ENCODE peak calls at places on chromosome 1, in ten cellular contexts. One of them, this sample, is unnamed.
A peak's percentile ranks its signal among the peaks of the same experiment; 100 is the strongest.

GRCh38 chr1:234921266-234922062 is 207.2 kb downstream of the TOMM20 start:
- DNase-seq in cardiac muscle cell: no peak
- DNase-seq in CD8-positive, alpha-beta memory T cell: no peak
- DNase-seq in endothelial cell of umbilical vein: peak; percentile 78
- DNase-seq in thoracic aorta: no peak
- DNase-seq in mucosa of descending colon: no peak
- DNase-seq in sigmoid colon: peak; percentile 17
- DNase-seq in GM23338: no peak
- DNase-seq in left lung: no peak
- DNase-seq in pancreas: peak; percentile 78
- DNase-seq in this sample: peak; percentile 37

GRCh38 chr1:147622731-147623130 is 47.6 kb downstream of the ACP6 start:
- DNase-seq in cardiac muscle cell: no peak
- DNase-seq in CD8-positive, alpha-beta memory T cell: no peak
- DNase-seq in endothelial cell of umbilical vein: no peak
- DNase-seq in thoracic aorta: no peak
- DNase-seq in mucosa of descending colon: no peak
- DNase-seq in sigmoid colon: no peak
- DNase-seq in GM23338: no peak
- DNase-seq in left lung: no peak
- DNase-seq in pancreas: no peak
- DNase-seq in this sample: no peak

GRCh38 chr1:30809514-30810263 is 52.1 kb upstream of the LAPTM5 start:
- DNase-seq in cardiac muscle cell: peak; percentile 85
- DNase-seq in CD8-positive, alpha-beta memory T cell: no peak
- DNase-seq in endothelial cell of umbilical vein: peak; percentile 52
- DNase-seq in thoracic aorta: no peak
- DNase-seq in mucosa of descending colon: no peak
- DNase-seq in sigmoid colon: no peak
- DNase-seq in GM23338: no peak
- DNase-seq in left lung: no peak
- DNase-seq in pancreas: no peak
- DNase-seq in this sample: no peak

GRCh38 chr1:157442065-157442464 is 110.2 kb downstream of the FCRL5 start:
- DNase-seq in cardiac muscle cell: no peak
- DNase-seq in CD8-positive, alpha-beta memory T cell: no peak
- DNase-seq in endothelial cell of umbilical vein: no peak
- DNase-seq in thoracic aorta: no peak
- DNase-seq in mucosa of descending colon: no peak
- DNase-seq in sigmoid colon: no peak
- DNase-seq in GM23338: no peak
- DNase-seq in left lung: no peak
- DNase-seq in pancreas: no peak
- DNase-seq in this sample: no peak

GRCh38 chr1:34371829-34372532 is 195.3 kb downstream of the C1orf94 start:
- DNase-seq in cardiac muscle cell: no peak
- DNase-seq in CD8-positive, alpha-beta memory T cell: no peak
- DNase-seq in endothelial cell of umbilical vein: no peak
- DNase-seq in thoracic aorta: no peak
- DNase-seq in mucosa of descending colon: no peak
- DNase-seq in sigmoid colon: no peak
- DNase-seq in GM23338: peak; percentile 9
- DNase-seq in left lung: no peak
- DNase-seq in pancreas: no peak
- DNase-seq in this sample: no peak

GRCh38 chr1:204017032-204017431 is 55.9 kb upstream of the SOX13 start:
- DNase-seq in cardiac muscle cell: no peak
- DNase-seq in CD8-positive, alpha-beta memory T cell: no peak
- DNase-seq in endothelial cell of umbilical vein: no peak
- DNase-seq in thoracic aorta: no peak
- DNase-seq in mucosa of descending colon: no peak
- DNase-seq in sigmoid colon: no peak
- DNase-seq in GM23338: no peak
- DNase-seq in left lung: no peak
- DNase-seq in pancreas: no peak
- DNase-seq in this sample: no peak

GRCh38 chr1:157085416-157085815 is 14.2 kb downstream of the ETV3L start:
- DNase-seq in cardiac muscle cell: no peak
- DNase-seq in CD8-positive, alpha-beta memory T cell: no peak
- DNase-seq in endothelial cell of umbilical vein: no peak
- DNase-seq in thoracic aorta: no peak
- DNase-seq in mucosa of descending colon: no peak
- DNase-seq in sigmoid colon: no peak
- DNase-seq in GM23338: no peak
- DNase-seq in left lung: no peak
- DNase-seq in pancreas: no peak
- DNase-seq in this sample: no peak

GRCh38 chr1:89451011-89451410 is 73.6 kb upstream of the LRRC8B start:
- DNase-seq in cardiac muscle cell: no peak
- DNase-seq in CD8-positive, alpha-beta memory T cell: no peak
- DNase-seq in endothelial cell of umbilical vein: no peak
- DNase-seq in thoracic aorta: no peak
- DNase-seq in mucosa of descending colon: no peak
- DNase-seq in sigmoid colon: no peak
- DNase-seq in GM23338: no peak
- DNase-seq in left lung: no peak
- DNase-seq in pancreas: no peak
- DNase-seq in this sample: no peak

GRCh38 chr1:35932941-35933340 is 2.0 kb downstream of the AGO3 start:
- DNase-seq in cardiac muscle cell: no peak
- DNase-seq in CD8-positive, alpha-beta memory T cell: no peak
- DNase-seq in endothelial cell of umbilical vein: no peak
- DNase-seq in thoracic aorta: no peak
- DNase-seq in mucosa of descending colon: no peak
- DNase-seq in sigmoid colon: no peak
- DNase-seq in GM23338: no peak
- DNase-seq in left lung: no peak
- DNase-seq in pancreas: no peak
- DNase-seq in this sample: no peak

GRCh38 chr1:35931424-35932157 is 686 bp downstream of the AGO3 start:
- DNase-seq in cardiac muscle cell: peak; percentile 45
- DNase-seq in CD8-positive, alpha-beta memory T cell: no peak
- DNase-seq in endothelial cell of umbilical vein: peak; percentile 51
- DNase-seq in thoracic aorta: no peak
- DNase-seq in mucosa of descending colon: peak; percentile 56
- DNase-seq in sigmoid colon: no peak
- DNase-seq in GM23338: no peak
- DNase-seq in left lung: no peak
- DNase-seq in pancreas: no peak
- DNase-seq in this sample: no peak

GRCh38 chr1:35930593-35931423 is at the start of gene AGO3:
- DNase-seq in cardiac muscle cell: peak; percentile 89
- DNase-seq in CD8-positive, alpha-beta memory T cell: peak; percentile 83
- DNase-seq in endothelial cell of umbilical vein: peak; percentile 74
- DNase-seq in thoracic aorta: peak; percentile 31
- DNase-seq in mucosa of descending colon: peak; percentile 82
- DNase-seq in sigmoid colon: peak; percentile 92
- DNase-seq in GM23338: peak; percentile 93
- DNase-seq in left lung: peak; percentile 97
- DNase-seq in pancreas: peak; percentile 93
- DNase-seq in this sample: peak; percentile 77

GRCh38 chr1:35929730-35930592 is 944 bp upstream of the AGO3 start:
- DNase-seq in cardiac muscle cell: peak; percentile 58
- DNase-seq in CD8-positive, alpha-beta memory T cell: peak; percentile 29
- DNase-seq in endothelial cell of umbilical vein: no peak
- DNase-seq in thoracic aorta: no peak
- DNase-seq in mucosa of descending colon: peak; percentile 62
- DNase-seq in sigmoid colon: peak; percentile 83
- DNase-seq in GM23338: peak; percentile 84
- DNase-seq in left lung: no peak
- DNase-seq in pancreas: no peak
- DNase-seq in this sample: peak; percentile 68

DNA sequence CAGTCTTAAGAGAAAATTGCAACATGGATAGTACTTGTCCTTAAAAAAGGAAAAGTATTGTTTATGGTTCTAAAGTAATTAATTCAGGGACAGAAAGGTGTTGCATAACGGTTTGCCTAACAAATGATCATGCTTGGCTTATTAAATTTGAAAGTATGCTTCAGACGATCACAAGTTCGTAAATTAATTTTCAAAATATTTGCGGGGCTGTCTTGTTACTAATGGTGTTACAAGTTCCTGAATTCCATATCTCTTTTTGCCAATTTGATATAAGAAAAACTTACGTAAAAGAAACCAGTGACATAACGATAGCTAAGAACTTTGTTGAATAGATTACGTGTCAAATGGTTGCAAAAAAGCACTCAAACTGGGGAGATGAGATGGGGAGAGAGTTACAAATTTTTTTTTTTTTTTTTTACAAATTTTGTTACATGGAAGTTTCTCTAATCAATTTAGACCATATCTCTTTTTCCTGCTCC is 1.3 kb downstream of the AGO3 start:
- DNase-seq in cardiac muscle cell: no peak
- DNase-seq in CD8-positive, alpha-beta memory T cell: no peak
- DNase-seq in endothelial cell of umbilical vein: no peak
- DNase-seq in thoracic aorta: no peak
- DNase-seq in mucosa of descending colon: no peak
- DNase-seq in sigmoid colon: no peak
- DNase-seq in GM23338: no peak
- DNase-seq in left lung: no peak
- DNase-seq in pancreas: no peak
- DNase-seq in this sample: no peak
- H3K4me1 ChIP-seq in cardiac muscle cell: peaks cover 23% of the 10 kb centered on the region
- H3K4me1 ChIP-seq in CD8-positive, alpha-beta memory T cell: peaks cover 28% of the 10 kb centered on the region
- H3K4me1 ChIP-seq in endothelial cell of umbilical vein: peaks cover 16% of the 10 kb centered on the region
- H3K4me1 ChIP-seq in thoracic aorta: peaks cover 32% of the 10 kb centered on the region
- H3K4me1 ChIP-seq in mucosa of descending colon: peaks cover 14% of the 10 kb centered on the region
- H3K4me1 ChIP-seq in sigmoid colon: peaks cover 20% of the 10 kb centered on the region
- H3K4me1 ChIP-seq in GM23338: peaks cover 35% of the 10 kb centered on the region
- H3K4me1 ChIP-seq in left lung: peaks cover 60% of the 10 kb centered on the region
- H3K4me1 ChIP-seq in pancreas: peaks cover 17% of the 10 kb centered on the region
- H3K4me1 ChIP-seq in this sample: no peaks in the 10 kb centered on the region

DNA sequence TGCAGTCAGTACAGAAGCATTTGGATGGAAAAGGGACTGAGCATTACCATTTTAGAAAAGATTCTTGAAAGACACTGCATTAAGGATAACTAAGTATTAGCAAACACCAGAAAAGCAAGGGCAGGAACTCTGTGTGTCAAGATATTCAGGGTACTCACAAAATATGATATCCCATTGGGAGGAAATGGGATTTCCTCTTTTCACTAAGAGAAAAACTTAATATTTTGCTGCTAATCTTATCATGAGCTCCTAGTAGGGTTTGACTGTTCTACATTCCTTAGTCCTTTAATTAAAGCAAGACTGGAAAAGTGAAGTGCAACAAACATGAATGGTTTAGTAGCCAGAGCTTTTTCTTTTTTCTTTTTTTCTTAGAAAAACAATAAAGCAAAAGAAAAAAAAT is 305.9 kb upstream of the ADGRL4 start:
- DNase-seq in cardiac muscle cell: no peak
- DNase-seq in CD8-positive, alpha-beta memory T cell: no peak
- DNase-seq in endothelial cell of umbilical vein: no peak
- DNase-seq in thoracic aorta: no peak
- DNase-seq in mucosa of descending colon: no peak
- DNase-seq in sigmoid colon: no peak
- DNase-seq in GM23338: no peak
- DNase-seq in left lung: no peak
- DNase-seq in pancreas: no peak
- DNase-seq in this sample: no peak
- H3K4me1 ChIP-seq in cardiac muscle cell: no peaks in the 10 kb centered on the region
- H3K4me1 ChIP-seq in CD8-positive, alpha-beta memory T cell: no peaks in the 10 kb centered on the region
- H3K4me1 ChIP-seq in endothelial cell of umbilical vein: no peaks in the 10 kb centered on the region
- H3K4me1 ChIP-seq in thoracic aorta: no peaks in the 10 kb centered on the region
- H3K4me1 ChIP-seq in mucosa of descending colon: no peaks in the 10 kb centered on the region
- H3K4me1 ChIP-seq in sigmoid colon: no peaks in the 10 kb centered on the region
- H3K4me1 ChIP-seq in GM23338: no peaks in the 10 kb centered on the region
- H3K4me1 ChIP-seq in left lung: no peaks in the 10 kb centered on the region
- H3K4me1 ChIP-seq in pancreas: no peaks in the 10 kb centered on the region
- H3K4me1 ChIP-seq in this sample: no peaks in the 10 kb centered on the region

GRCh38 chr1:19433610-19433999 is 51.7 kb downstream of the CAPZB start:
- DNase-seq in cardiac muscle cell: no peak
- DNase-seq in CD8-positive, alpha-beta memory T cell: no peak
- DNase-seq in endothelial cell of umbilical vein: no peak
- DNase-seq in thoracic aorta: no peak
- DNase-seq in mucosa of descending colon: no peak
- DNase-seq in sigmoid colon: no peak
- DNase-seq in GM23338: no peak
- DNase-seq in left lung: no peak
- DNase-seq in pancreas: no peak
- DNase-seq in this sample: no peak

GRCh38 chr1:19432943-19433609 is 52.3 kb downstream of the CAPZB start:
- DNase-seq in cardiac muscle cell: peak; percentile 54
- DNase-seq in CD8-positive, alpha-beta memory T cell: no peak
- DNase-seq in endothelial cell of umbilical vein: no peak
- DNase-seq in thoracic aorta: no peak
- DNase-seq in mucosa of descending colon: no peak
- DNase-seq in sigmoid colon: peak; percentile 80
- DNase-seq in GM23338: no peak
- DNase-seq in left lung: no peak
- DNase-seq in pancreas: no peak
- DNase-seq in this sample: no peak

GRCh38 chr1:19435851-19436465 is 49.4 kb downstream of the CAPZB start:
- DNase-seq in cardiac muscle cell: no peak
- DNase-seq in CD8-positive, alpha-beta memory T cell: no peak
- DNase-seq in endothelial cell of umbilical vein: peak; percentile 37
- DNase-seq in thoracic aorta: no peak
- DNase-seq in mucosa of descending colon: no peak
- DNase-seq in sigmoid colon: peak; percentile 72
- DNase-seq in GM23338: no peak
- DNase-seq in left lung: no peak
- DNase-seq in pancreas: no peak
- DNase-seq in this sample: no peak

GRCh38 chr1:19436716-19437476 is 48.4 kb downstream of the CAPZB start:
- DNase-seq in cardiac muscle cell: no peak
- DNase-seq in CD8-positive, alpha-beta memory T cell: no peak
- DNase-seq in endothelial cell of umbilical vein: peak; percentile 84
- DNase-seq in thoracic aorta: no peak
- DNase-seq in mucosa of descending colon: peak; percentile 85
- DNase-seq in sigmoid colon: peak; percentile 93
- DNase-seq in GM23338: no peak
- DNase-seq in left lung: no peak
- DNase-seq in pancreas: peak; percentile 66
- DNase-seq in this sample: peak; percentile 72

GRCh38 chr1:19435181-19435580 is 50.2 kb downstream of the CAPZB start:
- DNase-seq in cardiac muscle cell: no peak
- DNase-seq in CD8-positive, alpha-beta memory T cell: no peak
- DNase-seq in endothelial cell of umbilical vein: peak; percentile 48
- DNase-seq in thoracic aorta: no peak
- DNase-seq in mucosa of descending colon: no peak
- DNase-seq in sigmoid colon: peak; percentile 79
- DNase-seq in GM23338: no peak
- DNase-seq in left lung: no peak
- DNase-seq in pancreas: no peak
- DNase-seq in this sample: no peak
- H3K4me1 ChIP-seq in cardiac muscle cell: peaks cover 31% of the 10 kb centered on the region
- H3K4me1 ChIP-seq in CD8-positive, alpha-beta memory T cell: peaks cover 84% of the 10 kb centered on the region
- H3K4me1 ChIP-seq in endothelial cell of umbilical vein: peaks cover 44% of the 10 kb centered on the region
- H3K4me1 ChIP-seq in thoracic aorta: peaks cover 90% of the 10 kb centered on the region
- H3K4me1 ChIP-seq in mucosa of descending colon: peaks cover 58% of the 10 kb centered on the region
- H3K4me1 ChIP-seq in sigmoid colon: peaks cover 98% of the 10 kb centered on the region
- H3K4me1 ChIP-seq in GM23338: peaks cover 11% of the 10 kb centered on the region
- H3K4me1 ChIP-seq in left lung: peaks cover 89% of the 10 kb centered on the region
- H3K4me1 ChIP-seq in pancreas: peaks cover 11% of the 10 kb centered on the region
- H3K4me1 ChIP-seq in this sample: peaks cover 53% of the 10 kb centered on the region

GRCh38 chr1:90919190-90919719 is 102.6 kb downstream of the ZNF644 start:
- DNase-seq in cardiac muscle cell: no peak
- DNase-seq in CD8-positive, alpha-beta memory T cell: no peak
- DNase-seq in endothelial cell of umbilical vein: no peak
- DNase-seq in thoracic aorta: no peak
- DNase-seq in mucosa of descending colon: no peak
- DNase-seq in sigmoid colon: no peak
- DNase-seq in GM23338: peak; percentile 33
- DNase-seq in left lung: no peak
- DNase-seq in pancreas: no peak
- DNase-seq in this sample: no peak

GRCh38 chr1:90922996-90923395 is 98.8 kb downstream of the ZNF644 start:
- DNase-seq in cardiac muscle cell: no peak
- DNase-seq in CD8-positive, alpha-beta memory T cell: no peak
- DNase-seq in endothelial cell of umbilical vein: no peak
- DNase-seq in thoracic aorta: no peak
- DNase-seq in mucosa of descending colon: no peak
- DNase-seq in sigmoid colon: no peak
- DNase-seq in GM23338: no peak
- DNase-seq in left lung: no peak
- DNase-seq in pancreas: no peak
- DNase-seq in this sample: no peak

GRCh38 chr1:90919900-90920299 is 101.9 kb downstream of the ZNF644 start:
- DNase-seq in cardiac muscle cell: no peak
- DNase-seq in CD8-positive, alpha-beta memory T cell: no peak
- DNase-seq in endothelial cell of umbilical vein: no peak
- DNase-seq in thoracic aorta: no peak
- DNase-seq in mucosa of descending colon: no peak
- DNase-seq in sigmoid colon: no peak
- DNase-seq in GM23338: no peak
- DNase-seq in left lung: no peak
- DNase-seq in pancreas: no peak
- DNase-seq in this sample: no peak

GRCh38 chr1:90924982-90925381 is 96.9 kb downstream of the ZNF644 start:
- DNase-seq in cardiac muscle cell: peak; percentile 5
- DNase-seq in CD8-positive, alpha-beta memory T cell: no peak
- DNase-seq in endothelial cell of umbilical vein: no peak
- DNase-seq in thoracic aorta: no peak
- DNase-seq in mucosa of descending colon: no peak
- DNase-seq in sigmoid colon: no peak
- DNase-seq in GM23338: peak; percentile 89
- DNase-seq in left lung: no peak
- DNase-seq in pancreas: no peak
- DNase-seq in this sample: no peak

DNA sequence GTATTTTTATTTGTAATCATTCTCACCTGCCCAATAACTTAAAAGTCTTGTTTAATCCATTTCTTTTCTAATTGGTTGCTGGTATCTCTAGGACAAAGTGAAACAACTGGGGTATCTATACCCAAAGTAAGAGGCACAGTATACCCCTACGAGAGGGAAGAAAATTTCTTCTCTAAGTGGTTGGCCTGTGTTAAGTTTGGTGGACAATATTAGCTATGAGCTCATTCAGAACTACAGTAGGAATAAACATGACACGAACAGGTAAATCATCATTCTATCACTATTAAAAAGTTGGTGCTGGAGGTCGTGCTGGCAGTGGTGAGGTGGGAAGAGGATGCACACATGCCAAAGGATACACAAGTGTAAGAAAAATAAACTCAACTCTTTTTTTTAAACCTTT is 99.6 kb downstream of the ZNF644 start:
- DNase-seq in cardiac muscle cell: no peak
- DNase-seq in CD8-positive, alpha-beta memory T cell: no peak
- DNase-seq in endothelial cell of umbilical vein: no peak
- DNase-seq in thoracic aorta: no peak
- DNase-seq in mucosa of descending colon: no peak
- DNase-seq in sigmoid colon: no peak
- DNase-seq in GM23338: no peak
- DNase-seq in left lung: no peak
- DNase-seq in pancreas: no peak
- DNase-seq in this sample: no peak
- H3K4me1 ChIP-seq in cardiac muscle cell: peaks cover 36% of the 10 kb centered on the region
- H3K4me1 ChIP-seq in CD8-positive, alpha-beta memory T cell: peaks cover 59% of the 10 kb centered on the region
- H3K4me1 ChIP-seq in endothelial cell of umbilical vein: no peaks in the 10 kb centered on the region
- H3K4me1 ChIP-seq in thoracic aorta: peaks cover 69% of the 10 kb centered on the region
- H3K4me1 ChIP-seq in mucosa of descending colon: no peaks in the 10 kb centered on the region
- H3K4me1 ChIP-seq in sigmoid colon: peaks cover 72% of the 10 kb centered on the region
- H3K4me1 ChIP-seq in GM23338: peaks cover 66% of the 10 kb centered on the region
- H3K4me1 ChIP-seq in left lung: peaks cover 54% of the 10 kb centered on the region
- H3K4me1 ChIP-seq in pancreas: peaks cover 34% of the 10 kb centered on the region
- H3K4me1 ChIP-seq in this sample: peaks cover 2% of the 10 kb centered on the region

This sample was measured in ovary.